ENCODE peak calls at places on chromosomes 5 and 9, in six cellular contexts. C, D, P, E, Z and J are unnamed samples.

GRCh38 chr9:132801659-132802058 is 76.4 kb downstream of the AK8 start:
- DNase-seq in P (no peak), E (no peak), D (no peak), C (no peak), Z (no peak), J (no peak)

GRCh38 chr5:82975396-82975795 is 101.8 kb downstream of the TMEM167A start:
- DNase-seq in E (no peak), P (no peak), Z (no peak), D (no peak), C (no peak), J (no peak)

GRCh38 chr5:32475338-32476097 is 31.0 kb upstream of the ZFR start:
- DNase-seq in C (no peak), Z (no peak), D (no peak), E (no peak), P (no peak), J (no peak)

GRCh38 chr9:127741831-127742434 is 6.8 kb upstream of the TOR2A start:
- DNase-seq in E (no peak), Z (peak; percentile 37), C (peak; percentile 92), P (no peak), D (peak; percentile 67), J (no peak)

GRCh38 chr9:76810377-76810957 is 46.2 kb downstream of the PCA3 start:
- DNase-seq in C (peak; percentile 51), Z (peak; percentile 33), D (no peak), P (peak; percentile 19), E (no peak), J (no peak)

GRCh38 chr9:7123743-7124142 is 366.0 kb downstream of the KDM4C start:
- DNase-seq in P (no peak), D (no peak), E (no peak), Z (no peak), C (no peak), J (no peak)

GRCh38 chr5:176535655-176536131 is 1.5 kb downstream of the RNF44 start:
- DNase-seq in C (peak; percentile 39), D (no peak), E (no peak), Z (peak; percentile 42), P (no peak), J (no peak)

GRCh38 chr5:68356623-68357022 is 141.1 kb downstream of the PIK3R1 start:
- DNase-seq in D (no peak), P (no peak), Z (no peak), C (no peak), E (no peak), J (no peak)

GRCh38 chr9:135244751-135245221 is 157.3 kb downstream of the OLFM1 start:
- DNase-seq in P (no peak), E (no peak), Z (no peak), C (no peak), D (no peak), J (no peak)

GRCh38 chr9:20226345-20226744 is 396.0 kb downstream of the MLLT3 start:
- DNase-seq in D (no peak), Z (no peak), P (no peak), E (no peak), C (no peak), J (no peak)

GRCh38 chr5:59007460-59008063 is 424.7 kb downstream of the RAB3C start:
- DNase-seq in P (no peak), E (no peak), C (peak; percentile 8), D (no peak), Z (no peak), J (no peak)

GRCh38 chr5:67640011-67640410 is 443.4 kb upstream of the CD180 start:
- DNase-seq in P (no peak), E (no peak), C (no peak), D (no peak), Z (no peak), J (no peak)

GRCh38 chr9:7320139-7320538 is 479.4 kb downstream of the DMAC1 start:
- DNase-seq in C (peak; percentile 4), E (no peak), Z (no peak), D (peak; percentile 17), P (no peak), J (no peak)

GRCh38 chr9:125284855-125285254 is 23.2 kb downstream of the GAPVD1 start:
- DNase-seq in Z (no peak), C (peak; percentile 95), E (no peak), P (no peak), D (no peak), J (no peak)

GRCh38 chr5:133387621-133388020 is 224.7 kb downstream of the FSTL4 start:
- DNase-seq in C (no peak), D (no peak), Z (no peak), P (no peak), E (no peak), J (no peak)

GRCh38 chr9:16705121-16705604 is 165.3 kb downstream of the BNC2 start:
- DNase-seq in D (peak; percentile 70), Z (no peak), E (no peak), C (peak; percentile 67), P (no peak), J (no peak)

GRCh38 chr9:15999422-16000339 is 446.8 kb downstream of the CCDC171 start:
- DNase-seq in E (no peak), Z (no peak), P (no peak), C (no peak), D (no peak), J (no peak)

GRCh38 chr5:150700600-150701377 is at the start of gene RBM22:
- DNase-seq in Z (peak; percentile 77), C (peak; percentile 96), P (peak; percentile 67), D (peak; percentile 76), E (peak; percentile 57), J (peak; percentile 69)
- TF ChIP-seq POLR2A in Z (peak; percentile 85), C (peak; percentile 89), P (peak; percentile 74), D (peak; percentile 97), E (peak; percentile 93), J (peak; percentile 83)

DNA sequence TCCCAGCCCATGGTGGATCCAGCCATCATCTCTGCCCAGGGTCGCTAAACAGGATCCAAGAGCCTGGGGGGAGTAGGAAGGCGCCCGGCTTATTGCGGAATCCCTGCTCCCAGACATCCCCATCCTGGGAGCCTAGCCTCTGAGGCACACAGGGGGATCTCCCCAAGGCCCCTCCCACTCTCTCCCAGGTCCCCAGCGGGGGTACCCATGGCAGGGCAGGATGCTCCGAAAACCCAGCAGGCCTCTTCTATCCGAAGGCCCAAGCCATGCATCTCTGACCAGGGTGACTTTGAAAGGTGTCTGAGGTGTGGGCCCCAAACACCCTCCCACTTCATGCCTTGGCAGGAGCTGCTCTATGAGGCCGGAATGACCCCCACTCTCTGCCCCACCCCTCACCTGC is 81.7 kb upstream of the RUFY1 start:
- DNase-seq in Z (no peak), E (no peak), P (no peak), D (no peak), C (no peak), J (no peak)
- TF ChIP-seq POLR2AphosphoS5 in Z (no peak), E (no peak), P (no peak), D (no peak), C (no peak), J (no peak)

GRCh38 chr9:90969021-90969675 is 167.5 kb downstream of the SYK start:
- DNase-seq in C (no peak), D (no peak), E (no peak), Z (no peak), P (no peak), J (no peak)
- TF ChIP-seq TAF1 in C (no peak), D (no peak), E (no peak), Z (no peak), P (no peak), J (no peak)

GRCh38 chr5:119074419-119074818 is 3.5 kb downstream of the DMXL1 start:
- DNase-seq in C (peak; percentile 18), D (no peak), P (no peak), Z (no peak), E (peak; percentile 57), J (no peak)

GRCh38 chr5:119070578-119070827 is 384 bp upstream of the DMXL1 start:
- DNase-seq in P (peak; percentile 23), Z (no peak), C (no peak), E (no peak), D (no peak), J (peak; percentile 14)

GRCh38 chr5:119071573-119071874 is 637 bp downstream of the DMXL1 start:
- DNase-seq in P (no peak), Z (no peak), D (no peak), C (no peak), E (no peak), J (no peak)

GRCh38 chr5:119072496-119072895 is 1.6 kb downstream of the DMXL1 start:
- DNase-seq in D (no peak), Z (no peak), E (no peak), C (no peak), P (no peak), J (no peak)

GRCh38 chr5:119070828-119071572 is at the start of gene DMXL1:
- DNase-seq in P (peak; percentile 44), E (peak; percentile 99), Z (peak; percentile 98), D (peak; percentile 97), C (peak; percentile 99), J (peak; percentile 48)
- TF ChIP-seq POLR2A in P (peak; percentile 67), E (peak; percentile 91), Z (peak; percentile 82), D (peak; percentile 72), C (peak; percentile 86), J (peak; percentile 77)

GRCh38 chr9:5949103-5949699 is 58.5 kb downstream of the MLANA start:
- DNase-seq in D (no peak), P (no peak), Z (no peak), C (no peak), E (peak; percentile 15), J (no peak)

GRCh38 chr9:5957166-5957565 is 58.3 kb downstream of the RANBP6 start:
- DNase-seq in E (no peak), C (no peak), Z (no peak), D (no peak), P (no peak), J (no peak)

GRCh38 chr9:5953743-5954707 is 61.4 kb downstream of the RANBP6 start:
- DNase-seq in Z (no peak), E (no peak), C (peak; percentile 51), D (no peak), P (no peak), J (no peak)

GRCh38 chr9:5947912-5948311 is 57.2 kb downstream of the MLANA start:
- DNase-seq in C (peak; percentile 52), Z (no peak), D (no peak), E (peak; percentile 13), P (no peak), J (no peak)

DNA sequence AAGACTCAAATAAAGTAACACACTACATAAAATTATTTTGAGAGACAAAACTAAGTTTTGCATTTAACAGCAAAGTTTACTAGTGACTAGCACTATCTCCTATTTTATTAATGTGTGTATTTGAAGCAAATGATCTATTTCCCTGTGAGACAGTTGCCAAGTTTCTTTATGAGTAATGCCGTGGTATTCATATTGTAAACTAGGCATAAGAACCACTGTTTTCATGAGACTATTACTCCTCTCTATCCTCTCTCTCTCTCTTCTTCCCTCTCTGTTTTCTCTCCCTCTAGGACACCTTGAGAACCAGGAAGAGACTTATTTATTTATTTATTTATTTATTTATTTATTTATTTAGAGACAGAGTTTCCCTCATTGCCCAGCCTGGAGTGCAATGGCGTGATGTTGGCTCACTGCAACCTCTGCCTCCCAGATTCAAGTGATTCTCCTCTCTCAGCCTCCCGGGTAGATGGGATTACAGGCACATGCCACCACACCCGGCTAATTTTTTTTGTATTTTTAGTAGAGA is 61.1 kb downstream of the MLANA start:
- DNase-seq in P (no peak), E (no peak), C (no peak), D (no peak), Z (no peak), J (no peak)
- TF ChIP-seq POLR2AphosphoS5 in P (no peak), E (no peak), C (no peak), D (no peak), Z (no peak), J (no peak)

DNA sequence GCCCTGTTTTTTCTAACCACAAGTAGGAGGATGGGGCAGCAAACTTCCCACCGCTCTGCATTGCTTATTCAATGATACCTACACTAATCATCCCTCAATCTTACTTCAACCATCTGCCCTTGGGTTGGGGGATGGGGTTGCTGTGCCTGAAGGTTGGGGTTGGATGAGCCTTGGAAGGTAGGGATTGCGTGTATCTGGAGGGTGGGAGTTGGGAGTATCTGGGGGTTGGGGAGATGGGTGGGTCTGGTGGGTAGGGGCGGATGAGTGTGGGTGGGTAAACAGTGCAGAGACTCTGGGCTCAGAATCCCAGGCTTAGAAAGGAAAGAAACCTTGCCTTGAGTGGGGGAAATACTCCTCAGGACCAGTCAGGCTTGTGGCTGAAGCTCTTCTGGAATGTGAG is 467.4 kb downstream of the DIRAS2 start:
- DNase-seq in Z (no peak), E (no peak), D (no peak), P (no peak), C (no peak), J (no peak)
- TF ChIP-seq TAF1 in Z (no peak), E (no peak), D (no peak), P (no peak), C (no peak), J (no peak)